ENCODE peak calls at places on chromosomes 6 and 20, in eight cellular contexts. R is T-helper 17 cell; G is nephron progenitor cell; O is GM04504; Q is MCF 10A; I is activated CD4-positive, alpha-beta T cell treated with anti-CD3 and anti-CD28 coated beads, Interleukin-2, amount 50 U/mL, for 48 hours; N is neuronal stem cell; J is stimulated activated naive CD4-positive, alpha-beta T cell treated with Interleukin-2 at 50 U/mL for 16 hours. A is an unnamed sample.

GRCh38 chr20:4112490-4113420 is 97.4 kb upstream of the RNF24 start:
- DNase-seq in R (no peak), G (no peak), O (no peak), Q (peak; percentile 91), I (no peak), N (no peak), J (no peak), A (no peak)

GRCh38 chr6:26482338-26482737 is 17.8 kb upstream of the BTN1A1 start:
- DNase-seq in R (no peak), G (no peak), O (no peak), Q (no peak), I (no peak), N (no peak), J (no peak), A (no peak)

GRCh38 chr6:21946298-21946783 is 350.5 kb downstream of the PRL start:
- DNase-seq in R (no peak), G (no peak), O (peak; percentile 88), Q (no peak), I (no peak), N (no peak), J (no peak), A (no peak)

GRCh38 chr6:83371428-83371827 is 59.4 kb downstream of the ME1 start:
- DNase-seq in R (no peak), G (no peak), O (no peak), Q (no peak), I (no peak), N (no peak), J (no peak), A (no peak)

GRCh38 chr6:7184502-7184901 is 76.7 kb downstream of the RREB1 start:
- DNase-seq in R (no peak), G (no peak), O (no peak), Q (no peak), I (no peak), N (no peak), J (no peak), A (no peak)

GRCh38 chr6:3227363-3228045 is at the start of gene TUBB2B:
- DNase-seq in R (no peak), G (peak; percentile 90), O (no peak), Q (no peak), I (no peak), N (peak; percentile 91), J (no peak), A (peak; percentile 70)

GRCh38 chr6:106748547-106749207 is 119.3 kb downstream of the QRSL1 start:
- DNase-seq in R (no peak), G (no peak), O (no peak), Q (no peak), I (no peak), N (no peak), J (no peak), A (no peak)

GRCh38 chr6:108944707-108945685 is 96.8 kb downstream of the ARMC2 start:
- DNase-seq in R (no peak), G (no peak), O (peak; percentile 94), Q (no peak), I (no peak), N (no peak), J (no peak), A (peak; percentile 12)

GRCh38 chr6:53641348-53641747 is 24.2 kb downstream of the KLHL31 start:
- DNase-seq in R (no peak), G (no peak), O (no peak), Q (no peak), I (no peak), N (no peak), J (no peak), A (no peak)

GRCh38 chr20:61055642-61056041 is 196.4 kb upstream of the CDH4 start:
- DNase-seq in R (no peak), G (no peak), O (no peak), Q (no peak), I (no peak), N (no peak), J (no peak), A (no peak)

GRCh38 chr6:146041282-146041681 is 12.4 kb downstream of the GRM1 start:
- DNase-seq in R (no peak), G (peak; percentile 27), O (peak; percentile 7), Q (peak; percentile 66), I (no peak), N (no peak), J (no peak), A (no peak)

GRCh38 chr6:112899541-112899940 is 552.4 kb downstream of the RFPL4B start:
- DNase-seq in R (no peak), G (no peak), O (no peak), Q (no peak), I (no peak), N (no peak), J (no peak), A (no peak)

GRCh38 chr6:158911746-158912158 is 88.2 kb downstream of the RSPH3 start:
- DNase-seq in R (no peak), G (no peak), O (no peak), Q (no peak), I (no peak), N (no peak), J (peak; percentile 4), A (no peak)

GRCh38 chr6:51655517-51655916 is 431.9 kb downstream of the PKHD1 start:
- DNase-seq in R (no peak), G (no peak), O (no peak), Q (no peak), I (no peak), N (no peak), J (no peak), A (no peak)

GRCh38 chr6:49050606-49051005 is 412.4 kb downstream of the MMUT start:
- DNase-seq in R (no peak), G (no peak), O (no peak), Q (no peak), I (no peak), N (no peak), J (no peak), A (no peak)

GRCh38 chr6:42509765-42510164 is 54.1 kb upstream of the UBR2 start:
- DNase-seq in R (no peak), G (no peak), O (no peak), Q (no peak), I (no peak), N (no peak), J (no peak), A (no peak)

GRCh38 chr6:95091823-95092436 is 485.4 kb upstream of the MANEA start:
- DNase-seq in R (no peak), G (no peak), O (peak; percentile 7), Q (peak; percentile 54), I (no peak), N (peak; percentile 45), J (no peak), A (no peak)

GRCh38 chr20:59662161-59662560 is 57.8 kb downstream of the PHACTR3 start:
- DNase-seq in R (no peak), G (no peak), O (no peak), Q (no peak), I (no peak), N (no peak), J (no peak), A (no peak)

GRCh38 chr6:132115714-132116366 is 164.7 kb upstream of the CCN2 start:
- DNase-seq in R (no peak), G (no peak), O (no peak), Q (peak; percentile 73), I (no peak), N (no peak), J (no peak), A (no peak)

GRCh38 chr20:48669946-48670630 is 157.7 kb downstream of the PREX1 start:
- DNase-seq in R (no peak), G (no peak), O (no peak), Q (no peak), I (no peak), N (no peak), J (no peak), A (no peak)

GRCh38 chr20:25303292-25304024 is 55.6 kb downstream of the PYGB start:
- DNase-seq in R (no peak), G (no peak), O (no peak), Q (no peak), I (no peak), N (no peak), J (no peak), A (peak; percentile 75)

GRCh38 chr6:26743157-26743821 is 83.7 kb upstream of the ZNF322 start:
- DNase-seq in R (no peak), G (peak; percentile 55), O (peak; percentile 16), Q (peak; percentile 47), I (no peak), N (peak; percentile 44), J (no peak), A (no peak)

GRCh38 chr6:44045672-44046015 is 81.6 kb downstream of the MRPL14 start:
- DNase-seq in R (no peak), G (no peak), O (no peak), Q (peak; percentile 49), I (no peak), N (no peak), J (no peak), A (peak; percentile 66)

GRCh38 chr6:163970846-163971564 is 556.5 kb downstream of the QKI start:
- DNase-seq in R (no peak), G (no peak), O (no peak), Q (no peak), I (no peak), N (no peak), J (no peak), A (no peak)

GRCh38 chr20:1001981-1002681 is at the start of gene RSPO4:
- DNase-seq in R (no peak), G (peak; percentile 70), O (no peak), Q (no peak), I (peak; percentile 2), N (no peak), J (no peak), A (no peak)

GRCh38 chr6:43990627-43991619 is 136.3 kb downstream of the MRPL14 start:
- DNase-seq in R (no peak), G (no peak), O (no peak), Q (no peak), I (no peak), N (no peak), J (no peak), A (peak; percentile 70)

GRCh38 chr6:157056275-157056674 is 267.0 kb downstream of the TMEM242 start:
- DNase-seq in R (no peak), G (no peak), O (no peak), Q (no peak), I (peak; percentile 50), N (no peak), J (peak; percentile 52), A (no peak)

GRCh38 chr6:134060491-134061106 is 8.2 kb upstream of the SLC2A12 start:
- DNase-seq in R (no peak), G (no peak), O (no peak), Q (peak; percentile 61), I (no peak), N (no peak), J (no peak), A (no peak)

GRCh38 chr20:50456452-50457324 is 53.5 kb upstream of the PTPN1 start:
- DNase-seq in R (no peak), G (no peak), O (no peak), Q (no peak), I (no peak), N (no peak), J (no peak), A (no peak)

GRCh38 chr20:33653218-33653899 is 8.8 kb upstream of the C20orf144 start:
- DNase-seq in R (no peak), G (peak; percentile 77), O (no peak), Q (peak; percentile 57), I (no peak), N (peak; percentile 53), J (no peak), A (peak; percentile 70)

GRCh38 chr6:137165375-137166246 is 7.8 kb downstream of the IL22RA2 start:
- DNase-seq in R (no peak), G (no peak), O (no peak), Q (peak; percentile 72), I (peak; percentile 33), N (no peak), J (peak; percentile 37), A (no peak)

GRCh38 chr6:107746461-107747030 is 77.6 kb downstream of the SCML4 start:
- DNase-seq in R (no peak), G (no peak), O (no peak), Q (no peak), I (no peak), N (no peak), J (no peak), A (no peak)

GRCh38 chr6:123380257-123380656 is 256.5 kb downstream of the TRDN start:
- DNase-seq in R (no peak), G (peak; percentile 12), O (no peak), Q (peak; percentile 56), I (no peak), N (peak; percentile 43), J (no peak), A (no peak)

A was measured in posterior cingulate gyrus.